ENCODE peak calls at places on chromosome 13, in ten cellular contexts. M is amniotic epithelial cell; Q is fibroblast of lung; S is kidney; X is naive thymus-derived CD8-positive, alpha-beta T cell; J is breast epithelium; Y is LoVo; H is NCI-H1092; B is NB4; L is ascending aorta. V is an unnamed sample.

GRCh38 chr13:24217601-24218281 is 57.2 kb downstream of the SPATA13 start:
- DNase-seq in L (no peak), X (no peak), J (no peak), M (peak), B (peak), Q (no peak), S (peak), H (no peak), Y (peak), V (no peak)

GRCh38 chr13:51625555-51626345 is 41.5 kb downstream of the WDFY2 start:
- DNase-seq in M (no peak), H (no peak), S (no peak), B (no peak), Y (no peak), L (no peak), Q (peak), X (no peak), J (no peak), V (no peak)

GRCh38 chr13:44331446-44331845 is 42.2 kb upstream of the SERP2 start:
- DNase-seq in J (no peak), S (no peak), M (peak), X (no peak), Q (no peak), L (no peak), B (peak), H (no peak), Y (no peak), V (no peak)

GRCh38 chr13:36872621-36873020 is 47.4 kb downstream of the SMAD9 start:
- DNase-seq in M (peak), B (no peak), Q (no peak), L (no peak), J (no peak), X (no peak), Y (no peak), H (no peak), S (no peak), V (no peak)

GRCh38 chr13:41122838-41123237 is 9.8 kb downstream of the KBTBD6 start:
- DNase-seq in L (no peak), X (no peak), J (no peak), S (no peak), Q (no peak), Y (no peak), H (no peak), M (peak), B (no peak), V (no peak)

GRCh38 chr13:72431981-72432617 is 295.3 kb downstream of the MZT1 start:
- DNase-seq in S (no peak), H (no peak), X (no peak), B (no peak), J (no peak), M (no peak), Y (no peak), L (no peak), Q (peak), V (no peak)

GRCh38 chr13:104832265-104832664 is 1703.2 kb downstream of the EFNB2 start:
- DNase-seq in B (no peak), M (no peak), S (no peak), L (no peak), J (no peak), X (no peak), Y (no peak), H (no peak), Q (no peak), V (no peak)

GRCh38 chr13:37453246-37453645 is 145.3 kb downstream of the POSTN start:
- DNase-seq in B (no peak), X (no peak), L (no peak), S (no peak), Y (no peak), Q (peak), J (no peak), M (peak), H (no peak), V (no peak)

GRCh38 chr13:91017669-91018053 is 329.8 kb upstream of the MIR17HG start:
- DNase-seq in B (peak), X (no peak), J (no peak), Y (peak), H (no peak), S (peak), L (no peak), M (peak), Q (no peak), V (peak)

GRCh38 chr13:51518847-51519246 is 65.4 kb upstream of the WDFY2 start:
- DNase-seq in Y (no peak), J (no peak), H (no peak), M (no peak), Q (no peak), L (no peak), S (no peak), B (peak), X (no peak), V (no peak)

GRCh38 chr13:79593611-79594275 is 112.8 kb downstream of the NDFIP2 start:
- DNase-seq in S (no peak), X (no peak), B (no peak), L (no peak), Y (no peak), J (no peak), M (peak), H (no peak), Q (peak), V (no peak)

GRCh38 chr13:106284358-106284757 is 251.1 kb downstream of the EFNB2 start:
- DNase-seq in L (no peak), B (no peak), H (no peak), X (no peak), Q (peak), J (no peak), M (peak), Y (no peak), S (no peak), V (no peak)

GRCh38 chr13:51785592-51786424 is 18.2 kb downstream of the DHRS12 start:
- DNase-seq in Y (no peak), X (no peak), M (peak), H (peak), B (peak), L (no peak), S (no peak), J (no peak), Q (peak), V (no peak)

GRCh38 chr13:23701646-23702045 is 131.4 kb downstream of the TNFRSF19 start:
- DNase-seq in J (peak), L (peak), Y (no peak), B (no peak), Q (peak), H (no peak), X (no peak), M (peak), S (peak), V (no peak)

GRCh38 chr13:95644611-95645052 is at the start of gene DZIP1:
- DNase-seq in J (peak), S (peak), H (peak), L (peak), M (peak), B (no peak), X (no peak), Q (peak), Y (no peak), V (peak)

GRCh38 chr13:113934576-113934975 is 39.3 kb downstream of the C13orf46 start:
- DNase-seq in Y (no peak), B (no peak), L (no peak), S (peak), H (no peak), X (no peak), M (no peak), Q (no peak), J (no peak), V (peak)

GRCh38 chr13:34901577-34901976 is 40.5 kb upstream of the NBEA start:
- DNase-seq in J (no peak), S (no peak), Y (no peak), H (no peak), M (no peak), B (no peak), X (no peak), Q (no peak), L (no peak), V (no peak)

GRCh38 chr13:96091932-96092253 is 2.0 kb downstream of the HS6ST3 start:
- DNase-seq in Y (no peak), J (no peak), B (no peak), Q (no peak), X (no peak), S (no peak), H (no peak), L (no peak), M (no peak), V (no peak)

GRCh38 chr13:39159393-39159792 is 121.1 kb downstream of the NHLRC3 start:
- DNase-seq in J (no peak), X (no peak), S (no peak), B (no peak), Y (no peak), Q (no peak), H (peak), M (no peak), L (no peak), V (no peak)

GRCh38 chr13:97284558-97284957 is 62.4 kb downstream of the MBNL2 start:
- DNase-seq in Q (peak), Y (no peak), X (no peak), M (peak), B (no peak), J (no peak), S (no peak), H (no peak), L (no peak), V (no peak)

GRCh38 chr13:113874177-113874576 is 10.3 kb upstream of the GAS6 start:
- DNase-seq in X (no peak), L (no peak), Q (no peak), B (no peak), M (no peak), H (no peak), S (no peak), Y (no peak), J (no peak), V (no peak)

GRCh38 chr13:106474906-106475305 is 60.6 kb downstream of the EFNB2 start:
- DNase-seq in L (no peak), H (no peak), X (no peak), B (no peak), Y (no peak), Q (no peak), J (no peak), S (no peak), M (peak), V (no peak)

GRCh38 chr13:21979156-21979819 is 308.4 kb downstream of the FGF9 start:
- DNase-seq in S (no peak), Y (peak), Q (peak), H (no peak), J (no peak), M (no peak), X (no peak), B (peak), L (no peak), V (no peak)

GRCh38 chr13:28582225-28582891 is 76.6 kb upstream of the POMP start:
- DNase-seq in X (no peak), S (no peak), J (no peak), Q (peak), B (peak), L (no peak), M (peak), H (no peak), Y (no peak), V (no peak)

GRCh38 chr13:41148421-41149283 is 16.1 kb upstream of the KBTBD6 start:
- DNase-seq in S (no peak), X (no peak), B (peak), H (no peak), Q (no peak), M (no peak), L (no peak), J (no peak), Y (no peak), V (no peak)

GRCh38 chr13:25874907-25875306 is 176.9 kb downstream of the SHISA2 start:
- DNase-seq in B (peak), M (no peak), X (peak), L (no peak), Y (no peak), Q (no peak), H (no peak), S (no peak), J (no peak), V (no peak)

GRCh38 chr13:111269508-111269907 is 50.9 kb upstream of the TEX29 start:
- DNase-seq in H (no peak), J (no peak), X (no peak), Y (no peak), B (no peak), Q (no peak), L (no peak), M (no peak), S (no peak), V (no peak)

GRCh38 chr13:21242236-21242635 is 65.8 kb downstream of the MRPL57 start:
- DNase-seq in J (no peak), Q (no peak), Y (no peak), X (no peak), M (no peak), H (no peak), B (peak), L (no peak), S (no peak), V (no peak)

GRCh38 chr13:78430166-78430791 is 173.1 kb downstream of the POU4F1 start:
- DNase-seq in S (no peak), B (no peak), J (no peak), L (no peak), X (no peak), M (no peak), Q (no peak), H (no peak), Y (no peak), V (no peak)

GRCh38 chr13:32846556-32846955 is 169.7 kb upstream of the KL start:
- DNase-seq in M (no peak), J (no peak), L (no peak), S (no peak), Q (no peak), Y (no peak), X (no peak), B (no peak), H (peak), V (no peak)

GRCh38 chr13:32737111-32737571 is 150.9 kb downstream of the PDS5B start:
- DNase-seq in M (peak), H (no peak), Y (no peak), L (no peak), J (no peak), B (no peak), Q (peak), S (no peak), X (no peak), V (no peak)

GRCh38 chr13:26011996-26012688 is 39.7 kb downstream of the SHISA2 start:
- DNase-seq in M (no peak), S (peak), B (no peak), Q (no peak), X (peak), Y (no peak), J (no peak), H (no peak), L (no peak), V (no peak)

GRCh38 chr13:38072696-38073095 is 203.1 kb upstream of the TRPC4 start:
- DNase-seq in B (no peak), Q (no peak), M (no peak), S (no peak), H (no peak), L (no peak), J (no peak), X (no peak), Y (no peak), V (no peak)

GRCh38 chr13:108734676-108735075 is 105.3 kb downstream of the MYO16 start:
- DNase-seq in Q (no peak), M (no peak), H (no peak), X (no peak), B (peak), S (no peak), L (no peak), J (no peak), Y (no peak), V (no peak)

GRCh38 chr13:50208826-50209335 is 193.6 kb downstream of the KCNRG start:
- DNase-seq in Q (peak), L (no peak), J (no peak), M (peak), Y (no peak), B (peak), X (no peak), H (no peak), S (peak), V (no peak)

GRCh38 chr13:33182729-33183128 is 102.8 kb downstream of the STARD13 start:
- DNase-seq in B (no peak), Y (no peak), J (no peak), X (no peak), Q (no peak), M (peak), L (no peak), H (no peak), S (no peak), V (no peak)

GRCh38 chr13:112606125-112607001 is 18.4 kb upstream of the TUBGCP3 start:
- DNase-seq in M (peak), Y (peak), J (peak), H (peak), L (peak), B (peak), S (peak), Q (peak), X (peak), V (peak)

GRCh38 chr13:113076681-113077401 is 28.8 kb upstream of the F7 start:
- DNase-seq in Q (no peak), B (no peak), L (no peak), S (peak), H (no peak), X (no peak), J (no peak), M (no peak), Y (no peak), V (peak)

GRCh38 chr13:43095771-43096719 is 72.7 kb downstream of the DNAJC15 start:
- DNase-seq in B (no peak), L (no peak), X (no peak), J (no peak), S (no peak), Q (peak), Y (no peak), M (no peak), H (no peak), V (no peak)

GRCh38 chr13:31903072-31903815 is 128.3 kb upstream of the FRY start:
- DNase-seq in M (peak), L (no peak), Q (no peak), H (no peak), S (no peak), B (no peak), J (no peak), Y (no peak), X (no peak), V (no peak)

V was measured in RWPE2.